ENCODE peak calls at places on chromosome 10, in six cellular contexts. T is esophagus squamous epithelium, Z is transverse colon, C is body of pancreas, G is A549, L is right lobe of liver. Y is an unnamed sample.

GRCh38 chr10:74813371-74813770 is 13.0 kb upstream of the KAT6B start:
- DNase-seq in T (no peak), L (no peak), Z (no peak), C (no peak), G (no peak), Y (no peak)

GRCh38 chr10:7872041-7872442 is 53.7 kb downstream of the TAF3 start:
- DNase-seq in C (no peak), Z (no peak), G (peak; percentile 31), L (no peak), T (no peak), Y (no peak)

GRCh38 chr10:1779796-1780195 is 42.5 kb upstream of the ADARB2 start:
- DNase-seq in L (no peak), C (no peak), Z (no peak), G (no peak), T (no peak), Y (no peak)

GRCh38 chr10:45197816-45198595 is 117.4 kb downstream of the OR13A1 start:
- DNase-seq in G (no peak), L (no peak), T (no peak), C (peak; percentile 26), Z (no peak), Y (no peak)

GRCh38 chr10:11551915-11552602 is 59.4 kb downstream of the USP6NL start:
- DNase-seq in G (peak; percentile 44), L (no peak), C (no peak), T (no peak), Z (no peak), Y (no peak)

GRCh38 chr10:100325164-100325563 is 4.9 kb downstream of the PKD2L1 start:
- DNase-seq in L (no peak), Z (no peak), C (no peak), T (no peak), G (no peak), Y (no peak)

GRCh38 chr10:73232887-73233286 is 14.2 kb downstream of the DNAJC9 start:
- DNase-seq in L (no peak), Z (no peak), C (no peak), G (peak; percentile 36), T (no peak), Y (no peak)

GRCh38 chr10:121678631-121679174 is 80.5 kb upstream of the FGFR2 start:
- DNase-seq in G (no peak), Z (no peak), C (no peak), T (no peak), L (no peak), Y (no peak)

GRCh38 chr10:133441780-133442179 is 12.0 kb upstream of the SCART1 start:
- DNase-seq in C (no peak), Z (no peak), G (no peak), T (no peak), L (no peak), Y (peak; percentile 2)

GRCh38 chr10:1300218-1300617 is 244.0 kb downstream of the WDR37 start:
- DNase-seq in G (no peak), L (no peak), C (no peak), T (no peak), Z (no peak), Y (no peak)

GRCh38 chr10:127100983-127101615 is 95.3 kb downstream of the INSYN2A start:
- DNase-seq in T (no peak), Z (no peak), C (no peak), G (no peak), L (no peak), Y (no peak)

GRCh38 chr10:46273506-46274477 is 13.0 kb upstream of the ANTXRL start:
- DNase-seq in L (peak; percentile 41), Z (no peak), C (no peak), T (no peak), G (peak; percentile 45), Y (no peak)

GRCh38 chr10:118832242-118832651 is 77.5 kb upstream of the CACUL1 start:
- DNase-seq in T (no peak), C (peak; percentile 45), L (peak; percentile 64), G (no peak), Z (peak; percentile 57), Y (peak; percentile 38)

GRCh38 chr10:1368772-1369171 is 312.6 kb downstream of the WDR37 start:
- DNase-seq in G (peak; percentile 62), L (no peak), C (peak; percentile 63), Z (peak; percentile 31), T (no peak), Y (no peak)

GRCh38 chr10:55311823-55312431 is 510.9 kb upstream of the PCDH15 start:
- DNase-seq in C (no peak), G (no peak), T (no peak), Z (no peak), L (no peak), Y (no peak)

GRCh38 chr10:22624289-22624738 is 90.1 kb downstream of the PIP4K2A start:
- DNase-seq in C (no peak), G (peak; percentile 67), Z (no peak), L (no peak), T (no peak), Y (no peak)

GRCh38 chr10:61936770-61937169 is 35.3 kb downstream of the ARID5B start:
- DNase-seq in C (no peak), T (no peak), L (no peak), G (no peak), Z (no peak), Y (no peak)
- H3K4me1 ChIP-seq in C (peaks cover 17% of the 10 kb centered on the region), T (peaks cover 32% of the 10 kb centered on the region), L (peaks cover 4% of the 10 kb centered on the region), G (peaks cover 28% of the 10 kb centered on the region), Z (peaks cover 5% of the 10 kb centered on the region), Y (peaks cover 25% of the 10 kb centered on the region)

GRCh38 chr10:96516337-96516736 is 2.6 kb upstream of the TLL2 start:
- DNase-seq in C (no peak), Z (no peak), L (no peak), G (no peak), T (no peak), Y (no peak)
- TF ChIP-seq POLR2A in C (no peak), Z (no peak), L (no peak), G (no peak), T (no peak), Y (no peak)

DNA sequence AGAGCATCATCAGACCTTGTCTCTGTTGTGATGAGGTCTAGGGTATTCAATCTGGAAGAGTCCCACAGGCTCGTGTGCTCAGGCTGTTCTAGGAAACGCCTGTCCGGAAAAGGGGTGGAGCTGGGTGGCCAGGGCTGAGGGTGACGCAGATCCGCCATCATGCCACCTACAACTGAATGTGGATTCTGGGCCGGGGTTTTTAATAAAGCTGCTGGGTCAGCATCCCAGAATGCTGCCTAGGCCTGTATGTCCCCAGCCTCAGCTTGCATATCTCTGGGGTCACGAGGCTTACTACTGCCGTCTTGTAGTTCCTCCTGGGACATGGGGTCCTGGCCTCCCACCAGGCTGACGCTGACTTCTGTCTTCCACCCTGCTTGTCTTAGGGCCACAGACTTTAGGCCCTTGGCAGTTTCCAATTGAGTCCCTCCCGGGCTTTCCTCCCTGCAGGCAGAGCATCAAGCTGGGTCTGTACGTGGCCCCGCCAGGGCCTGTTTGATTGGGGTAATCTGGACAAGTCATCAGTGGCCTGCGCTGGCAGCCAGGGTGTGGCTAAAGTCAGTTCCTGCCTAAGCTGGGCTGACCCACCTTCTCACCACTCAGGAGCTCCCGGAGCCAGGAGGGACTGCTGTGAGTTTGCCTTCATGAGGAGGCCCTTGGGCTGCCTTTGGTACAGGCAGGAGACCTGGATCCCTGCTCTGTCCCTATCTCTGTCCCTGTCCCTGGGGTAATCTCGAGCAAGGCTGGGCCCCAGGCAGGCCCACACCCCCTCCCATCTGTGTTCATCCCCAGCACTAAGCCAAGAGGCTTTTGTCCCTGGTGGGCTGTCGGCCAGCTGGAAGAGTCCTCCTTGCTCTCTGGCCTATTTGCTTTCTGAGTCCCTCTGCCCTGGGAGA is 79.9 kb downstream of the ZMIZ1 start:
- DNase-seq in G (peak; percentile 66), C (peak; percentile 36), L (peak; percentile 94), Z (peak; percentile 72), T (no peak), Y (peak; percentile 80)
- H3K4me1 ChIP-seq in G (peaks cover 99% of the 10 kb centered on the region), C (peaks cover 85% of the 10 kb centered on the region), L (peaks cover 11% of the 10 kb centered on the region), Z (peaks cover 72% of the 10 kb centered on the region), T (peaks cover 99% of the 10 kb centered on the region), Y (peaks cover 97% of the 10 kb centered on the region)

GRCh38 chr10:16258476-16259040 is 178.3 kb upstream of the PTER start:
- DNase-seq in Z (no peak), G (no peak), L (no peak), T (no peak), C (no peak), Y (no peak)

GRCh38 chr10:16259726-16260125 is 177.1 kb upstream of the PTER start:
- DNase-seq in T (no peak), Z (no peak), C (no peak), G (no peak), L (no peak), Y (no peak)

GRCh38 chr10:16260388-16260787 is 176.4 kb upstream of the PTER start:
- DNase-seq in T (no peak), Z (no peak), L (no peak), C (no peak), G (no peak), Y (no peak)
- TF ChIP-seq POLR2A in T (no peak), Z (no peak), L (no peak), C (no peak), G (no peak), Y (no peak)

GRCh38 chr10:112454910-112455779 is 8.1 kb downstream of the VTI1A start:
- DNase-seq in Z (no peak), L (no peak), G (no peak), T (no peak), C (no peak), Y (no peak)
- H3K4me1 ChIP-seq in Z (no peaks in the 10 kb centered on the region), L (no peaks in the 10 kb centered on the region), G (no peaks in the 10 kb centered on the region), T (no peaks in the 10 kb centered on the region), C (no peaks in the 10 kb centered on the region), Y (peaks cover 7% of the 10 kb centered on the region)

GRCh38 chr10:114499630-114500190 is 95.4 kb upstream of the AFAP1L2 start:
- DNase-seq in L (no peak), T (no peak), C (no peak), G (no peak), Z (peak; percentile 87), Y (no peak)
- TF ChIP-seq POLR2A in L (no peak), T (peak; percentile 19), C (no peak), G (no peak), Z (peak; percentile 64), Y (no peak)

DNA sequence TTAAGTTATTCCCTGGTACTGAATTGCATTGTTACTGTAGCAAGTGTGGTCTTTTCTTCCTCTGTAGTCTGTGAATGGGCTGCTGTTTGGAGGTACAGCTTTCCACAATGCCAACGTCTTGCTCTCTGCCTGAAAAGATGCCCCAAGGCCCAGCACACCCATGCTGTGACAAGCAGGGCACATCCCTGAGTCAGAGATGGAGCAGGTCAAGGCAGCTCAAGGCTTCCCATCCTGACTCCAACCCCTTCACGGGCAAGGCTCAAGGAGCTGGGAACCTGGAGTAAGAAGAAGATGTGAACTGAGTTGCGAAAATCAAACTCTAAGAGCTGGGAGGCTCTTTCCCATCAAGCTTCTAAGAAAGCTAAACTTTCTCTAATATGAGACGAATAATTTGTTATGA is 27.2 kb downstream of the SVIL start:
- DNase-seq in L (no peak), G (no peak), C (no peak), Z (no peak), T (no peak), Y (peak; percentile 5)
- H3K4me1 ChIP-seq in L (no peaks in the 10 kb centered on the region), G (no peaks in the 10 kb centered on the region), C (peaks cover 6% of the 10 kb centered on the region), Z (peaks cover 4% of the 10 kb centered on the region), T (peaks cover 39% of the 10 kb centered on the region), Y (peaks cover 91% of the 10 kb centered on the region)

Y was measured in gastrocnemius medialis.